ENCODE peak calls at places on chromosomes 16 and 17, in ten cellular contexts. C, A, X, S, W, F, U, D, O and J are unnamed samples.
A peak's percentile ranks its signal among the peaks of the same experiment; 100 is the strongest.

GRCh38 chr17:59800530-59800942 is 92.2 kb downstream of the TUBD1 start:
- DNase-seq in U (no peak), W (no peak), S (no peak), F (no peak), A (no peak), C (no peak), D (no peak), X (no peak), O (no peak), J (no peak)

GRCh38 chr17:19570497-19571151 is 37.0 kb downstream of the SLC47A1 start:
- DNase-seq in W (no peak), D (no peak), A (no peak), S (no peak), O (no peak), C (no peak), U (no peak), F (no peak), X (no peak), J (no peak)

GRCh38 chr16:79339863-79340262 is 260.7 kb downstream of the MAF start:
- DNase-seq in W (no peak), S (no peak), U (no peak), O (no peak), A (no peak), C (no peak), X (no peak), D (no peak), F (no peak), J (no peak)

GRCh38 chr17:1641065-1641403 is 4.5 kb downstream of the SCARF1 start:
- DNase-seq in X (no peak), S (no peak), U (no peak), F (no peak), W (no peak), C (no peak), D (no peak), O (no peak), A (no peak), J (no peak)

GRCh38 chr17:30323895-30324319 is 9.9 kb downstream of the TMIGD1 start:
- DNase-seq in F (no peak), D (peak; percentile 84), U (no peak), X (peak; percentile 51), C (peak; percentile 86), S (no peak), W (peak; percentile 22), A (no peak), O (no peak), J (no peak)

GRCh38 chr17:66227212-66228045 is 1.8 kb downstream of the APOH start:
- DNase-seq in W (no peak), A (no peak), C (no peak), F (no peak), S (no peak), X (no peak), U (no peak), D (no peak), O (no peak), J (no peak)

GRCh38 chr17:65533056-65533745 is 28.2 kb downstream of the AXIN2 start:
- DNase-seq in F (no peak), W (no peak), A (no peak), O (no peak), D (no peak), X (no peak), C (no peak), U (no peak), S (no peak), J (no peak)

GRCh38 chr16:79593074-79593531 is 7.4 kb downstream of the MAF start:
- DNase-seq in D (no peak), C (no peak), A (no peak), F (no peak), U (no peak), S (no peak), O (no peak), W (peak; percentile 47), X (no peak), J (no peak)

GRCh38 chr17:10172241-10172741 is 26.1 kb downstream of the GAS7 start:
- DNase-seq in C (no peak), U (no peak), A (no peak), D (peak; percentile 52), W (no peak), O (peak; percentile 39), S (no peak), F (no peak), X (no peak), J (no peak)

GRCh38 chr17:10172778-10173177 is 25.6 kb downstream of the GAS7 start:
- DNase-seq in O (no peak), D (no peak), X (no peak), S (no peak), A (no peak), W (no peak), U (no peak), C (no peak), F (no peak), J (no peak)

GRCh38 chr17:10170233-10170632 is 28.2 kb downstream of the GAS7 start:
- DNase-seq in U (no peak), X (no peak), C (no peak), O (no peak), S (no peak), W (no peak), D (no peak), A (no peak), F (no peak), J (no peak)

GRCh38 chr17:10171581-10171981 is 26.8 kb downstream of the GAS7 start:
- DNase-seq in F (no peak), X (no peak), D (peak; percentile 71), W (no peak), S (no peak), C (no peak), A (no peak), O (peak; percentile 78), U (no peak), J (no peak)

GRCh38 chr17:10171057-10171456 is 27.3 kb downstream of the GAS7 start:
- DNase-seq in W (peak; percentile 48), C (no peak), A (no peak), S (no peak), X (no peak), O (no peak), U (no peak), D (peak; percentile 37), F (no peak), J (no peak)
- H3K36me3 ChIP-seq in W (no peaks in the 10 kb centered on the region), C (no peaks in the 10 kb centered on the region), A (no peaks in the 10 kb centered on the region), S (no peaks in the 10 kb centered on the region), X (no peaks in the 10 kb centered on the region), O (no peaks in the 10 kb centered on the region), U (no peaks in the 10 kb centered on the region), D (no peaks in the 10 kb centered on the region), F (no peaks in the 10 kb centered on the region), J (no peaks in the 10 kb centered on the region)

DNA sequence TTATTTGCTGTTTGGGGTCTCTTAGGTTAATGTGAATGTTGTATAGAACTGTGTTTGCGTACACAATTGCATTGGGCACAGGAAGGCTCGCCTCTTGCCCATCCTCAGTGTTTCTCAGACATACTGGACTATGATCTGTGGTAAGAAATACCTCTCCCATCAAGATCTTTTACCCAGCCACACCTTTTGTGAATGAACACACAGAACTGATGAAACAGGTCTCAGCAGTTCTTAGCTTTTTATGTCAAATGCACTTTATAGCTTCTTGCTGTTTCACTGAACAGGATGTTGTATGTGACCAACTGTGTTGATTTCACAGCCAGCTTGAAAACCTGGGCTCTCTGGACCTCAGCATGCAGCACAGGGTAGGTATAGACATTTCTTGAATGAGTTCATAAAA is 31.5 kb downstream of the HAPSTR1 start:
- DNase-seq in U (no peak), D (no peak), W (no peak), X (no peak), F (no peak), A (no peak), C (no peak), O (no peak), S (no peak), J (no peak)
- H3K36me3 ChIP-seq in U (peaks cover 9% of the 10 kb centered on the region), D (peaks cover 7% of the 10 kb centered on the region), W (no peaks in the 10 kb centered on the region), X (peaks cover 7% of the 10 kb centered on the region), F (no peaks in the 10 kb centered on the region), A (no peaks in the 10 kb centered on the region), C (peaks cover 3% of the 10 kb centered on the region), O (peaks cover 6% of the 10 kb centered on the region), S (peaks cover 1% of the 10 kb centered on the region), J (peaks cover 21% of the 10 kb centered on the region)

GRCh38 chr16:83272201-83272600 is 535.6 kb upstream of the HSBP1 start:
- DNase-seq in F (no peak), A (no peak), D (no peak), X (no peak), S (no peak), O (no peak), W (no peak), U (no peak), C (no peak), J (no peak)

GRCh38 chr16:83270640-83271039 is 537.1 kb upstream of the HSBP1 start:
- DNase-seq in S (no peak), W (no peak), D (no peak), X (no peak), A (no peak), O (no peak), U (no peak), F (no peak), C (no peak), J (no peak)

GRCh38 chr16:83272843-83273242 is 534.9 kb upstream of the HSBP1 start:
- DNase-seq in C (no peak), D (peak; percentile 3), X (no peak), S (no peak), A (no peak), U (no peak), O (no peak), F (no peak), W (no peak), J (no peak)

GRCh38 chr16:83269541-83269940 is 538.2 kb upstream of the HSBP1 start:
- DNase-seq in X (no peak), C (no peak), U (no peak), O (no peak), W (no peak), A (no peak), F (no peak), S (no peak), D (no peak), J (peak; percentile 51)

DNA sequence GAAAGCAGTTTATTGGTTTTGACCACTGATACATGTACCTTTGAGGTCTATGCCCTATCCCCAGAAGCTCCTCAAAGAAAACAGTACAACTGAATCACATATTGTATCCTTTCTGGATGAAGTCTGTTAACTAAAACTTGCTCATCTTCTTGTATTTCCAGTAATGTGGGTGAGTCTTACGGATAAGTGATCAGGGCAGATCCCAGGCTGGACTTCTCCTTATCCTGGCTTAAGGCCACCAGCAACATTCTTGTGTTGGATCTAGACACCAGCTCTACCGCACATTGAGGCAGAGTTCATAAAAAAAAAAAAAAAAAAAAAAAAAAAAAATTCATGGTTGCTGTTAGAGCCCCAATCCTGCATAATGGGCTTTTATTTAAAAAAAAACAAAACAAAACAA is 536.7 kb upstream of the HSBP1 start:
- DNase-seq in A (no peak), F (no peak), C (no peak), U (no peak), W (no peak), S (no peak), D (no peak), X (no peak), O (no peak), J (no peak)
- H3K36me3 ChIP-seq in A (no peaks in the 10 kb centered on the region), F (no peaks in the 10 kb centered on the region), C (no peaks in the 10 kb centered on the region), U (no peaks in the 10 kb centered on the region), W (no peaks in the 10 kb centered on the region), S (no peaks in the 10 kb centered on the region), D (no peaks in the 10 kb centered on the region), X (no peaks in the 10 kb centered on the region), O (no peaks in the 10 kb centered on the region), J (no peaks in the 10 kb centered on the region)

GRCh38 chr17:54933921-54934320 is 33.3 kb downstream of the TOM1L1 start:
- DNase-seq in C (no peak), D (no peak), F (no peak), X (no peak), U (no peak), S (no peak), W (no peak), O (peak; percentile 80), A (peak; percentile 31), J (no peak)

GRCh38 chr17:54937018-54937417 is 31.4 kb downstream of the COX11 start:
- DNase-seq in F (no peak), U (no peak), W (no peak), S (no peak), X (no peak), O (peak; percentile 20), D (no peak), A (no peak), C (no peak), J (no peak)

GRCh38 chr17:54941285-54941684 is 27.2 kb downstream of the COX11 start:
- DNase-seq in X (no peak), W (no peak), C (no peak), D (no peak), S (no peak), A (no peak), U (no peak), O (no peak), F (no peak), J (no peak)

GRCh38 chr17:54935487-54935886 is 33.0 kb downstream of the COX11 start:
- DNase-seq in X (no peak), A (no peak), W (no peak), C (no peak), U (no peak), D (no peak), O (peak; percentile 18), F (no peak), S (no peak), J (no peak)

DNA sequence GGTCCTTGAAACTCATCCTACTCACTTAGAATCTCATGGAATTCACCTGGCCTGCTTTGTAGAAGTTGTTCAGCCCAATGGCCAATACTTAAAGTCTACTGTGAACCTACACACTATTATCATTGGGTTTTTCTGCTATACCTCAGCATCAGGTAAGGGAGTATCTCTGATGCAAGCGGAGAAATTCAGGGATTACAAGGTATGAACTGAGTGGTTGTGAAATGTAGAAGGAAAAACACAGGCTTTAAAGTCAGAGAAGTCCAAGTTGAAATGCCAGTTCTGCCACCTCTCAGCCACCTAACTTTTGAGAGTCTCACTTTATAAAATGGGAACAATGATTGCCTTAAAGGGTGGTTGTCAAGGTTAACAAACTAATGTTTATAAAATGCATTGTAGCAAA is 31.0 kb downstream of the COX11 start:
- DNase-seq in F (no peak), X (no peak), O (no peak), A (no peak), W (no peak), C (no peak), D (no peak), S (no peak), U (no peak), J (no peak)
- H3K36me3 ChIP-seq in F (no peaks in the 10 kb centered on the region), X (no peaks in the 10 kb centered on the region), O (no peaks in the 10 kb centered on the region), A (no peaks in the 10 kb centered on the region), W (no peaks in the 10 kb centered on the region), C (peaks cover 9% of the 10 kb centered on the region), D (peaks cover 6% of the 10 kb centered on the region), S (peaks cover 70% of the 10 kb centered on the region), U (no peaks in the 10 kb centered on the region), J (no peaks in the 10 kb centered on the region)